ENCODE peak calls at places on chromosome 7, in five cellular contexts. O, E, V, N and S are unnamed samples. For H3K4me1, the result is how much of the 10 kb centered on the place peaks cover.

GRCh38 chr7:24700446-24701044 is 56.7 kb downstream of the GSDME start:
- DNase-seq in O (no peak), E (no peak), V (no peak), N (no peak), S (no peak)

GRCh38 chr7:45937301-45937700 is 16.2 kb upstream of the IGFBP3 start:
- DNase-seq in O (no peak), E (no peak), V (no peak), N (no peak), S (no peak)

GRCh38 chr7:124057872-124058271 is 25.0 kb upstream of the TMEM229A start:
- DNase-seq in O (no peak), E (no peak), V (no peak), N (no peak), S (no peak)

GRCh38 chr7:133957860-133958259 is 169.3 kb upstream of the LRGUK start:
- DNase-seq in O (no peak), E (no peak), V (no peak), N (peak), S (no peak)

GRCh38 chr7:38673795-38674194 is 42.6 kb upstream of the AMPH start:
- DNase-seq in O (peak), E (no peak), V (no peak), N (no peak), S (no peak)

GRCh38 chr7:21355406-21355874 is 72.4 kb upstream of the SP4 start:
- DNase-seq in O (peak), E (no peak), V (no peak), N (no peak), S (no peak)

GRCh38 chr7:47247132-47247531 is 334.8 kb downstream of the TNS3 start:
- DNase-seq in O (no peak), E (no peak), V (no peak), N (no peak), S (no peak)

GRCh38 chr7:132049462-132050304 is 493.3 kb upstream of the PODXL start:
- DNase-seq in O (no peak), E (no peak), V (peak), N (peak), S (peak)

GRCh38 chr7:1050956-1051690 is 6.8 kb downstream of the GPR146 start:
- DNase-seq in O (no peak), E (peak), V (no peak), N (no peak), S (no peak)

GRCh38 chr7:100675581-100676350 is 2.2 kb downstream of the GNB2 start:
- DNase-seq in O (no peak), E (peak), V (peak), N (peak), S (no peak)

GRCh38 chr7:106260136-106260561 is 24.6 kb downstream of the NAMPT start:
- DNase-seq in O (no peak), E (no peak), V (no peak), N (no peak), S (no peak)

GRCh38 chr7:114419441-114420107 is 5.0 kb downstream of the FOXP2 start:
- DNase-seq in O (no peak), E (no peak), V (no peak), N (no peak), S (no peak)

GRCh38 chr7:77799078-77799964 is 748 bp downstream of the PHTF2 start:
- DNase-seq in O (peak), E (peak), V (peak), N (peak), S (no peak)

GRCh38 chr7:43758029-43758860 is at the start of gene BLVRA:
- DNase-seq in O (peak), E (peak), V (peak), N (peak), S (no peak)

GRCh38 chr7:155665957-155666287 is 21.5 kb downstream of the RBM33 start:
- DNase-seq in O (no peak), E (no peak), V (no peak), N (no peak), S (no peak)

GRCh38 chr7:94394058-94394398 is 667 bp upstream of the COL1A2 start:
- DNase-seq in O (no peak), E (no peak), V (no peak), N (no peak), S (no peak)

GRCh38 chr7:44196450-44196872 is 4.3 kb upstream of the YKT6 start:
- DNase-seq in O (no peak), E (no peak), V (peak), N (peak), S (no peak)

GRCh38 chr7:35537067-35538023 is 157.6 kb downstream of the HERPUD2 start:
- DNase-seq in O (peak), E (peak), V (peak), N (peak), S (peak)

GRCh38 chr7:1193593-1194424 is 33.8 kb upstream of the ZFAND2A start:
- DNase-seq in O (peak), E (no peak), V (no peak), N (peak), S (peak)

GRCh38 chr7:15507235-15507634 is 54.6 kb downstream of the AGMO start:
- DNase-seq in O (no peak), E (no peak), V (no peak), N (no peak), S (no peak)

GRCh38 chr7:44367475-44368030 is 42.2 kb upstream of the CAMK2B start:
- DNase-seq in O (no peak), E (no peak), V (no peak), N (no peak), S (no peak)

GRCh38 chr7:115097175-115097671 is 175.3 kb downstream of the MDFIC start:
- DNase-seq in O (peak), E (no peak), V (no peak), N (no peak), S (no peak)

GRCh38 chr7:128804472-128804871 is 12.7 kb downstream of the CCDC136 start:
- DNase-seq in O (no peak), E (no peak), V (no peak), N (no peak), S (no peak)

GRCh38 chr7:106774768-106775551 is 90.1 kb upstream of the PIK3CG start:
- DNase-seq in O (no peak), E (peak), V (no peak), N (no peak), S (no peak)

GRCh38 chr7:2478387-2478760 is 2.2 kb upstream of the GRIFIN start:
- DNase-seq in O (peak), E (peak), V (no peak), N (no peak), S (no peak)

GRCh38 chr7:116083791-116084190 is 53.2 kb upstream of the TFEC start:
- DNase-seq in O (no peak), E (no peak), V (peak), N (no peak), S (no peak)

GRCh38 chr7:29327455-29327854 is 132.9 kb downstream of the CHN2 start:
- DNase-seq in O (no peak), E (no peak), V (no peak), N (no peak), S (no peak)

DNA sequence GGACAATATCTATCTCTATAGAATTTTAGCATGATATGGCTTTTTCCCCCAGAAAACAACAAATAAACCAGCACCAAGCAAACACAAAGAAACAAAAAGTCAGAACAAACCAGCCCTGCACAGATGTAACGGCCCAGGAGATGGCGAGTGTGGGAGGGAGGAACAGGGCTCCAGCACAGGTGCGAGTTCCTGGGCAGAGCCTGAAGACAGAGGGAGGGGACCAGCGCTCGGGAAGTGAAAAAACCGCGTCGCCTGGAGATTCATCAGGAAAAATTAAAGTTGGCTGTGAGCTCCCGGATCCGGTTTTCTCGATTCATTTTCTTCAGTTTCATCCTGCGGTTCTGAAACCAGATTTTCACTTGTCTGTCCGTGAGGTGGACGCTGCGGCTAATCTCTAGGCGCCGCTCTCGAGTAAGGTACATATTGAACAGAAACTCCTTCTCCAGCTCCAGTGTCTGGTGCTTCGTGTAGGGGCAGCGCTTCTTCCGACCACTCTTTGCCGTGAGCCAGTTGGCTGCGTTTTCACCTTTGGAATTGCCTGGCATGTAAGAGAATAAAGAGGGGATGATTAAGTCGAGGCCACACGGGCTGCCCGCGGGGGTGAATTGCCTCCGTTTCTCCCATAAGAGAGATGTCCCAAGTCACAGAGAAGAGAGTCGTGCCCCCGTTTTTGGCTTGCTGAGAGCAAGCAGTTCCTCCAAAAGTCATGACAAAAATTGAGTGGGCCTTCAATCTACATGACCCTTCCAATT is 2.3 kb downstream of the HOXA10 start:
- DNase-seq in O (no peak), E (no peak), V (no peak), N (peak), S (no peak)
- H3K4me1 ChIP-seq in O (under half), E (under half), V (under half), N (under half), S (under half)

DNA sequence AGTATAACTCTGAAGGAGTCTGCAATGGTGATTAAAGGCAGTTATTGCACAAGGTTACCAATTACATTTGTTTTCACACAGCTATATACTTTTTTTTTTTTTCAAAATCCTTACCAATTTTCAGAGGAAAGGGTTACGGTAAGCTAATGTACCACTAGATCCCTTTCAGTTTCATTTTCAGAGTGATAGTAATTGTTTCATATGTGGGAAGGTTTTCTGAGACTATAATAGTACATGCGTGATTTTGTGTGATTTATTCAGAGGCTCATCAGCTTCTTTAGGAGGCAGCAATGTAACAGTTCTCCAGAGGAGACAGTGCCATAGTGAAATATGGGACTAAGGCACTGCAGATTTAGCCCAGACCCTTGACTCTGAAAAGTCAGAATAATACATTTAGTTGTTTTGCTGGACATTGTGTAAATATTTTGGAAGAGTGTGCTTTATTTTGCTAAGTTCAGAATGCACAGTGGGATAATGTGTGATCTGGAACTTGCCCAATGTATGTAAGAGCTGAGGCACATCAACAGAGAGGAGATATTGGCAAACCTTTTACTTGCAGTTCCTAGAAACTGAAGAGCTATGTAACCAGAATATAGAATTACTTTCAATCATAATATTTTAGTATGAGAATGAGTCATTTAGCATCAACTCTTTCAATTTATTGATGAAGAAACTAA is 207.5 kb upstream of the TEX47 start:
- DNase-seq in O (no peak), E (no peak), V (no peak), N (no peak), S (no peak)
- H3K4me3 ChIP-seq in O (no peak), E (peak), V (no peak), N (no peak), S (no peak)

GRCh38 chr7:80795174-80795573 is 123.7 kb downstream of the SEMA3C start:
- DNase-seq in O (no peak), E (no peak), V (no peak), N (no peak), S (no peak)
- H3K4me1 ChIP-seq in O (under half), E (under half), V (under half), N (under half), S (under half)

GRCh38 chr7:31062746-31063435 is 10.8 kb downstream of the ADCYAP1R1 start:
- DNase-seq in O (no peak), E (no peak), V (no peak), N (no peak), S (no peak)
- H3K4me3 ChIP-seq in O (no peak), E (no peak), V (no peak), N (no peak), S (no peak)